ENCODE peak calls at places on chromosomes 3 and 15, in seven cellular contexts. One of them, this sample, is unnamed.

GRCh38 chr3:190034446-190034845 is 86.3 kb downstream of the P3H2 start:
- DNase-seq in heart left ventricle: no peak
- DNase-seq in fibroblast of lung: no peak
- DNase-seq in cardiac muscle cell: no peak
- DNase-seq in uterus: no peak
- DNase-seq in ovary: no peak
- DNase-seq in breast epithelium: no peak
- DNase-seq in this sample: no peak

GRCh38 chr3:184630861-184631260 is 69.3 kb downstream of the EPHB3 start:
- DNase-seq in ovary: no peak
- DNase-seq in cardiac muscle cell: no peak
- DNase-seq in heart left ventricle: no peak
- DNase-seq in fibroblast of lung: no peak
- DNase-seq in uterus: no peak
- DNase-seq in breast epithelium: no peak
- DNase-seq in this sample: no peak

GRCh38 chr3:150248116-150248864 is 159.8 kb upstream of the TSC22D2 start:
- DNase-seq in fibroblast of lung: peak; percentile 94
- DNase-seq in ovary: peak; percentile 16
- DNase-seq in breast epithelium: no peak
- DNase-seq in uterus: no peak
- DNase-seq in cardiac muscle cell: peak; percentile 92
- DNase-seq in heart left ventricle: no peak
- DNase-seq in this sample: peak; percentile 89

GRCh38 chr3:98563661-98564281 is 29.6 kb downstream of the CPOX start:
- DNase-seq in breast epithelium: no peak
- DNase-seq in uterus: no peak
- DNase-seq in fibroblast of lung: peak; percentile 79
- DNase-seq in cardiac muscle cell: peak; percentile 66
- DNase-seq in heart left ventricle: no peak
- DNase-seq in ovary: no peak
- DNase-seq in this sample: no peak

GRCh38 chr3:33277193-33277882 is at the start of gene FBXL2:
- DNase-seq in fibroblast of lung: peak; percentile 70
- DNase-seq in cardiac muscle cell: peak; percentile 80
- DNase-seq in uterus: peak; percentile 27
- DNase-seq in heart left ventricle: peak; percentile 78
- DNase-seq in breast epithelium: peak; percentile 51
- DNase-seq in ovary: peak; percentile 71
- DNase-seq in this sample: peak; percentile 2

GRCh38 chr3:127174715-127175140 is 18.2 kb upstream of the PRR23E start:
- DNase-seq in fibroblast of lung: no peak
- DNase-seq in breast epithelium: peak; percentile 9
- DNase-seq in uterus: no peak
- DNase-seq in heart left ventricle: no peak
- DNase-seq in cardiac muscle cell: no peak
- DNase-seq in ovary: no peak
- DNase-seq in this sample: no peak

GRCh38 chr3:14925729-14926591 is 21.4 kb upstream of the NR2C2 start:
- DNase-seq in heart left ventricle: no peak
- DNase-seq in uterus: no peak
- DNase-seq in cardiac muscle cell: peak; percentile 81
- DNase-seq in breast epithelium: no peak
- DNase-seq in fibroblast of lung: peak; percentile 56
- DNase-seq in ovary: no peak
- DNase-seq in this sample: peak; percentile 39

GRCh38 chr3:186964071-186964470 is 33.7 kb downstream of the ST6GAL1 start:
- DNase-seq in ovary: no peak
- DNase-seq in heart left ventricle: no peak
- DNase-seq in uterus: no peak
- DNase-seq in cardiac muscle cell: no peak
- DNase-seq in breast epithelium: no peak
- DNase-seq in fibroblast of lung: no peak
- DNase-seq in this sample: no peak

GRCh38 chr3:62874398-62875102 is 666 bp downstream of the CADPS start:
- DNase-seq in fibroblast of lung: no peak
- DNase-seq in uterus: no peak
- DNase-seq in breast epithelium: no peak
- DNase-seq in cardiac muscle cell: no peak
- DNase-seq in ovary: no peak
- DNase-seq in heart left ventricle: no peak
- DNase-seq in this sample: no peak

GRCh38 chr15:44798815-44799214 is 62.5 kb downstream of the TRIM69 start:
- DNase-seq in breast epithelium: no peak
- DNase-seq in ovary: no peak
- DNase-seq in uterus: no peak
- DNase-seq in heart left ventricle: no peak
- DNase-seq in cardiac muscle cell: peak; percentile 27
- DNase-seq in fibroblast of lung: no peak
- DNase-seq in this sample: no peak
- TF ChIP-seq CTCF in breast epithelium: no peak
- TF ChIP-seq CTCF in ovary: no peak
- TF ChIP-seq CTCF in uterus: no peak
- TF ChIP-seq CTCF in heart left ventricle: no peak
- TF ChIP-seq CTCF in cardiac muscle cell: peak; percentile 39
- TF ChIP-seq CTCF in fibroblast of lung: no peak
- TF ChIP-seq CTCF in this sample: peak; percentile 20

GRCh38 chr3:57805263-57805662 is 49.2 kb downstream of the SLMAP start:
- DNase-seq in fibroblast of lung: no peak
- DNase-seq in cardiac muscle cell: no peak
- DNase-seq in ovary: no peak
- DNase-seq in heart left ventricle: no peak
- DNase-seq in breast epithelium: no peak
- DNase-seq in uterus: no peak
- DNase-seq in this sample: no peak

GRCh38 chr3:57808961-57809608 is 53.0 kb downstream of the SLMAP start:
- DNase-seq in ovary: no peak
- DNase-seq in uterus: no peak
- DNase-seq in breast epithelium: no peak
- DNase-seq in cardiac muscle cell: no peak
- DNase-seq in heart left ventricle: no peak
- DNase-seq in fibroblast of lung: no peak
- DNase-seq in this sample: no peak

GRCh38 chr3:57805674-57806073 is 49.6 kb downstream of the SLMAP start:
- DNase-seq in fibroblast of lung: peak; percentile 86
- DNase-seq in cardiac muscle cell: peak; percentile 60
- DNase-seq in breast epithelium: no peak
- DNase-seq in ovary: no peak
- DNase-seq in uterus: no peak
- DNase-seq in heart left ventricle: no peak
- DNase-seq in this sample: peak; percentile 20

GRCh38 chr3:57797701-57798487 is 41.8 kb downstream of the SLMAP start:
- DNase-seq in breast epithelium: no peak
- DNase-seq in fibroblast of lung: no peak
- DNase-seq in cardiac muscle cell: no peak
- DNase-seq in uterus: no peak
- DNase-seq in ovary: no peak
- DNase-seq in heart left ventricle: no peak
- DNase-seq in this sample: no peak

GRCh38 chr3:57803647-57804081 is 47.6 kb downstream of the SLMAP start:
- DNase-seq in fibroblast of lung: peak; percentile 94
- DNase-seq in heart left ventricle: no peak
- DNase-seq in cardiac muscle cell: peak; percentile 90
- DNase-seq in ovary: no peak
- DNase-seq in uterus: peak; percentile 63
- DNase-seq in breast epithelium: peak; percentile 45
- DNase-seq in this sample: peak; percentile 78
- H3K4me3 ChIP-seq in fibroblast of lung: no peak overlapping the region
- H3K4me3 ChIP-seq in heart left ventricle: no peak overlapping the region
- H3K4me3 ChIP-seq in cardiac muscle cell: no peak overlapping the region
- H3K4me3 ChIP-seq in ovary: no peak overlapping the region
- H3K4me3 ChIP-seq in uterus: no peak overlapping the region
- H3K4me3 ChIP-seq in breast epithelium: no peak overlapping the region
- H3K4me3 ChIP-seq in this sample: no peak overlapping the region

GRCh38 chr3:29297998-29298397 is 17.1 kb downstream of the RBMS3 start:
- DNase-seq in ovary: no peak
- DNase-seq in breast epithelium: no peak
- DNase-seq in fibroblast of lung: no peak
- DNase-seq in heart left ventricle: no peak
- DNase-seq in uterus: no peak
- DNase-seq in cardiac muscle cell: no peak
- DNase-seq in this sample: no peak

GRCh38 chr3:29291262-29291981 is 10.6 kb downstream of the RBMS3 start:
- DNase-seq in uterus: no peak
- DNase-seq in breast epithelium: no peak
- DNase-seq in cardiac muscle cell: no peak
- DNase-seq in ovary: no peak
- DNase-seq in fibroblast of lung: no peak
- DNase-seq in heart left ventricle: no peak
- DNase-seq in this sample: no peak

GRCh38 chr3:29291982-29292363 is 11.1 kb downstream of the RBMS3 start:
- DNase-seq in cardiac muscle cell: no peak
- DNase-seq in ovary: no peak
- DNase-seq in fibroblast of lung: no peak
- DNase-seq in breast epithelium: no peak
- DNase-seq in heart left ventricle: no peak
- DNase-seq in uterus: no peak
- DNase-seq in this sample: no peak

DNA sequence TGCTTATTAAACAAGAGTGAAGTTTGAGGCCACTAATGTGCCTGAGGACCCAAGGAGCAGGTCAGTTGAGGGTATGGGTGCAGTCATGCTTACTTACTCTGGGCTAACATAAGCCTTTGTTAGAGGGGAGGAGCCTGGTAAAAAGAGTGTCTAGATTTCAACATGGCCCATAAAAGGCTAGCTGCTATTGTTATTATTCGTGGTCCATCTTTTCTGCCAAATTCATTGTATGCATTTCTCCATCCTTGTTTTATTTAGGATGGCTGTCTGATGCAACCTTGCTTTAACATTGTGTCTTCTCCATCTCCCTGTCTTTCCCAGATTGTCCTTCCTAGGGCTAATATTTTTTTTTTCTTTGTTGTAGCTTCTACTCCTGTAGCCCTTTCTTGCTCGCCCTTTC is 12.5 kb downstream of the RBMS3 start:
- DNase-seq in uterus: no peak
- DNase-seq in ovary: no peak
- DNase-seq in cardiac muscle cell: no peak
- DNase-seq in heart left ventricle: no peak
- DNase-seq in breast epithelium: no peak
- DNase-seq in fibroblast of lung: no peak
- DNase-seq in this sample: no peak
- H3K27me3 ChIP-seq in uterus: no peaks in the 10 kb centered on the region
- H3K27me3 ChIP-seq in ovary: no peaks in the 10 kb centered on the region
- H3K27me3 ChIP-seq in cardiac muscle cell: no peaks in the 10 kb centered on the region
- H3K27me3 ChIP-seq in heart left ventricle: no peaks in the 10 kb centered on the region
- H3K27me3 ChIP-seq in breast epithelium: no peaks in the 10 kb centered on the region
- H3K27me3 ChIP-seq in fibroblast of lung: no peaks in the 10 kb centered on the region
- H3K27me3 ChIP-seq in this sample: no peaks in the 10 kb centered on the region

GRCh38 chr3:124579641-124580040 is 150.6 kb upstream of the UMPS start:
- DNase-seq in fibroblast of lung: no peak
- DNase-seq in uterus: no peak
- DNase-seq in cardiac muscle cell: no peak
- DNase-seq in heart left ventricle: no peak
- DNase-seq in breast epithelium: no peak
- DNase-seq in ovary: no peak
- DNase-seq in this sample: no peak

GRCh38 chr3:124572851-124573405 is 157.3 kb upstream of the UMPS start:
- DNase-seq in uterus: no peak
- DNase-seq in heart left ventricle: no peak
- DNase-seq in fibroblast of lung: no peak
- DNase-seq in cardiac muscle cell: no peak
- DNase-seq in breast epithelium: no peak
- DNase-seq in ovary: no peak
- DNase-seq in this sample: no peak

GRCh38 chr3:124574012-124574411 is 156.2 kb upstream of the UMPS start:
- DNase-seq in heart left ventricle: no peak
- DNase-seq in cardiac muscle cell: no peak
- DNase-seq in breast epithelium: no peak
- DNase-seq in fibroblast of lung: no peak
- DNase-seq in uterus: no peak
- DNase-seq in ovary: no peak
- DNase-seq in this sample: no peak

GRCh38 chr3:124577494-124578167 is 152.6 kb upstream of the UMPS start:
- DNase-seq in breast epithelium: no peak
- DNase-seq in fibroblast of lung: no peak
- DNase-seq in cardiac muscle cell: no peak
- DNase-seq in uterus: no peak
- DNase-seq in heart left ventricle: no peak
- DNase-seq in ovary: no peak
- DNase-seq in this sample: no peak

DNA sequence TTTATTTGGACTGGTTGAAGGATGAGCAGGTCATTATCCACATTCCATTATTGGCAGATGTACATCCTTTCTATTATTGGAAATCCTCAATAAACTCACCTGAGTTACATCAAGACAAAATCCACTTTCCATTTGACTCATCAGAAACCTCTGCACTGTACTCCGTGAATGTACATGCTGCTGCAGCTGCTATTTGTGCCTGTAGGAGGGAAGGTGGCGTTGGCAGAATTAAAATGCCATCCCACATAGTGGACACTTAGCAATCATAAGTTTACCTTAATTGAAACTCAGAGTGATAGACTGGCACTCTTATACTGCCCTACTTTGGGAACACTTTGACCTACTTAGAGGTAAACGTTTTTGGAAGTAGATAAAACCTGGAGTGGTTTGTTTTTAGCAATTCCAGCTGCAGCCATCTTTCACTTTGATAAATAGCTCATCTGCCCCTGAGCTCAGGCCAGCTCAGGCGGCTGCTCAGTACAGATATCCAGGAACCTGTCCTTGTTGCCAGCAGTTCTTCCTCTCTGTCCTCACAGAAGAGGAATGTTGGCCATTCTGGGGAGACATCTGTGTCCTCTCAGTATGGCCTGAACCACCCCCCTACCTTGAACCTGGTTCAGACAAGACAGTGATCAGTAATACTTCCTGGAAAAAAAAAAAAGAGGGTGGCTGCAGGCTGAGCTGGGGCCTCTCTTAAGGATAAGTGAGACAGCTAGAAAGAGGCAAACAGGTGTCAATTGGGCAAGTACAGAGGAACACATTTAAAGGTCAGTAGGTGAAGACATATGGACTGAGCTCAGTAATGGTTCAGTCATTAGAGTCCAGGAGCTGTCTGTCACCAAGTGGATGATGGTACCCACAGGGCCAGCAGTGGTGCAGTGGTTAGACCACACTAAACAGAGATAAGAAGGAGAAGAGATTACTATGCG is 153.4 kb upstream of the UMPS start:
- DNase-seq in uterus: no peak
- DNase-seq in heart left ventricle: no peak
- DNase-seq in cardiac muscle cell: no peak
- DNase-seq in fibroblast of lung: no peak
- DNase-seq in ovary: no peak
- DNase-seq in breast epithelium: no peak
- DNase-seq in this sample: no peak
- TF ChIP-seq CTCF in uterus: no peak
- TF ChIP-seq CTCF in heart left ventricle: peak; percentile 21
- TF ChIP-seq CTCF in cardiac muscle cell: no peak
- TF ChIP-seq CTCF in fibroblast of lung: no peak
- TF ChIP-seq CTCF in ovary: no peak
- TF ChIP-seq CTCF in breast epithelium: no peak
- TF ChIP-seq CTCF in this sample: no peak